ENCODE peak calls at places on chromosomes 6 and 20, in eight cellular contexts. E, W, Q, N, S, O, A and D are unnamed samples.
A peak's percentile ranks its signal among the peaks of the same experiment; 100 is the strongest.

GRCh38 chr6:128474481-128474880 is 45.9 kb downstream of the PTPRK start:
- DNase-seq in E (no peak), W (no peak), Q (no peak), N (no peak), S (no peak), O (peak; percentile 31), A (no peak), D (no peak)

GRCh38 chr6:32252326-32253009 is 28.6 kb upstream of the NOTCH4 start:
- DNase-seq in E (no peak), W (no peak), Q (no peak), N (no peak), S (no peak), O (no peak), A (no peak), D (no peak)

GRCh38 chr6:16397623-16398022 is 159.2 kb downstream of the GMPR start:
- DNase-seq in E (no peak), W (no peak), Q (no peak), N (no peak), S (no peak), O (peak; percentile 46), A (no peak), D (no peak)

GRCh38 chr6:43493230-43493629 is 15.9 kb downstream of the TJAP1 start:
- DNase-seq in E (no peak), W (no peak), Q (no peak), N (no peak), S (no peak), O (no peak), A (no peak), D (no peak)

GRCh38 chr6:484086-484728 is 92.7 kb downstream of the IRF4 start:
- DNase-seq in E (no peak), W (no peak), Q (no peak), N (no peak), S (no peak), O (peak; percentile 16), A (no peak), D (no peak)

GRCh38 chr6:82555801-82556200 is 192.2 kb downstream of the TPBG start:
- DNase-seq in E (no peak), W (no peak), Q (no peak), N (no peak), S (no peak), O (peak; percentile 19), A (no peak), D (no peak)

GRCh38 chr20:18989736-18990474 is 176.3 kb downstream of the SCP2D1 start:
- DNase-seq in E (no peak), W (peak; percentile 65), Q (no peak), N (no peak), S (no peak), O (no peak), A (peak; percentile 72), D (no peak)

GRCh38 chr6:48701572-48701971 is 590.6 kb upstream of the PTCHD4 start:
- DNase-seq in E (peak; percentile 45), W (no peak), Q (no peak), N (no peak), S (no peak), O (no peak), A (no peak), D (no peak)

GRCh38 chr6:9456241-9456658 is 958.6 kb downstream of the TFAP2A start:
- DNase-seq in E (no peak), W (no peak), Q (no peak), N (no peak), S (no peak), O (no peak), A (no peak), D (no peak)

GRCh38 chr20:38863024-38863851 is 57.7 kb downstream of the PPP1R16B start:
- DNase-seq in E (no peak), W (no peak), Q (no peak), N (no peak), S (no peak), O (no peak), A (no peak), D (no peak)
- H3K4me1 ChIP-seq in E (no peaks in the 10 kb centered on the region), W (no peaks in the 10 kb centered on the region), Q (peaks cover 3% of the 10 kb centered on the region), N (no peaks in the 10 kb centered on the region), S (peaks cover 12% of the 10 kb centered on the region), O (no peaks in the 10 kb centered on the region), A (no peaks in the 10 kb centered on the region), D (no peaks in the 10 kb centered on the region)

GRCh38 chr6:148441454-148441911 is 98.8 kb downstream of the SASH1 start:
- DNase-seq in E (no peak), W (no peak), Q (peak; percentile 66), N (no peak), S (no peak), O (peak; percentile 90), A (no peak), D (no peak)
- TF ChIP-seq POLR2A in E (no peak), W (no peak), Q (no peak), N (no peak), S (no peak), O (no peak), A (no peak), D (no peak)

DNA sequence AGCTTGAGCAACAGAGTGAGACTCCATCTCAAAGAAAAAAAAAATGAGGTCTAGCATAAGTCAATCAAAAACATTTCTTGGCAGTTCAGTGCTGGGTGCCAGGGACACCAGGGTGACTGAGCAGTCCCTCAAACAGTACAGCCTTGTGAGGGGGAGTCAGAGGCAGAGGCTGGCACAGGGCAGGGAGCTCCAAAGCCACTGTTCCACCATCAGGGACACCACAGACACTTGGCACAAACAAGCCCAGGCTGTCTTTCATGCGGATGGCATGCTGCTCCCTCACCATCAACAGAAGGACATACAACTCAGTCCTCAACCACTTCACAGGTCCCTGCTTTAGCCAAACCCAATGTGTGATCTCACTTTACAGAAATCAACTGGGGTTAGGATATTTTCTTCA is 36.0 kb upstream of the GRM4 start:
- DNase-seq in E (no peak), W (no peak), Q (no peak), N (peak; percentile 20), S (no peak), O (no peak), A (no peak), D (no peak)
- H3K4me1 ChIP-seq in E (no peaks in the 10 kb centered on the region), W (no peaks in the 10 kb centered on the region), Q (no peaks in the 10 kb centered on the region), N (no peaks in the 10 kb centered on the region), S (no peaks in the 10 kb centered on the region), O (no peaks in the 10 kb centered on the region), A (no peaks in the 10 kb centered on the region), D (no peaks in the 10 kb centered on the region)

GRCh38 chr6:121680058-121680457 is 244.6 kb downstream of the GJA1 start:
- DNase-seq in E (no peak), W (no peak), Q (no peak), N (no peak), S (no peak), O (no peak), A (no peak), D (no peak)
- TF ChIP-seq POLR2A in E (no peak), W (no peak), Q (no peak), N (no peak), S (no peak), O (no peak), A (no peak), D (no peak)